ENCODE peak calls at places on chromosomes 4 and X, in seven cellular contexts. M, W, Q, S, G, F and U are unnamed samples.
A peak's percentile ranks its signal among the peaks of the same experiment; 100 is the strongest.

GRCh38 chrX:16002185-16002584 is 121.2 kb upstream of the GRPR start:
- DNase-seq in S (no peak), G (peak; percentile 48), Q (no peak), F (no peak), M (peak; percentile 7), W (no peak), U (no peak)

GRCh38 chrX:11261260-11261659 is 32.0 kb upstream of the AMELX start:
- DNase-seq in F (no peak), M (peak; percentile 45), Q (no peak), G (peak; percentile 82), W (no peak), S (no peak), U (no peak)

GRCh38 chrX:69318651-69319305 is 153.5 kb upstream of the PJA1 start:
- DNase-seq in F (peak; percentile 4), M (no peak), W (no peak), G (no peak), S (no peak), Q (no peak), U (no peak)

GRCh38 chr4:75025432-75025831 is 92.5 kb downstream of the PARM1 start:
- DNase-seq in W (no peak), M (no peak), G (no peak), Q (no peak), S (no peak), F (no peak), U (no peak)

GRCh38 chr4:28523791-28524190 is 1663.2 kb downstream of the STIM2 start:
- DNase-seq in W (no peak), S (no peak), Q (no peak), G (no peak), F (no peak), M (no peak), U (no peak)

GRCh38 chrX:65783746-65784145 is 116.3 kb downstream of the MSN start:
- DNase-seq in W (no peak), G (no peak), F (no peak), M (no peak), S (no peak), Q (no peak), U (no peak)

GRCh38 chr4:111213520-111213919 is 590.6 kb upstream of the PITX2 start:
- DNase-seq in F (no peak), M (no peak), Q (no peak), S (no peak), W (no peak), G (no peak), U (no peak)

GRCh38 chrX:153580700-153581386 is 18.1 kb downstream of the CCNQ start:
- DNase-seq in Q (no peak), S (no peak), G (no peak), M (no peak), W (no peak), F (no peak), U (no peak)

GRCh38 chr4:31662951-31663350 is 942.8 kb downstream of the PCDH7 start:
- DNase-seq in F (no peak), G (no peak), Q (no peak), S (no peak), W (no peak), M (no peak), U (no peak)

GRCh38 chr4:113504422-113504821 is 257.1 kb downstream of the CAMK2D start:
- DNase-seq in M (no peak), F (no peak), G (no peak), S (no peak), Q (no peak), W (no peak), U (no peak)

GRCh38 chr4:75653845-75654503 is 19.2 kb downstream of the G3BP2 start:
- DNase-seq in W (no peak), F (no peak), G (peak; percentile 30), Q (no peak), M (peak; percentile 60), S (no peak), U (no peak)

GRCh38 chr4:71607780-71608673 is 175.9 kb downstream of the GC start:
- DNase-seq in M (peak; percentile 41), G (peak; percentile 99), F (no peak), Q (no peak), W (no peak), S (no peak), U (no peak)

GRCh38 chr4:121199742-121200561 is 35.8 kb upstream of the TNIP3 start:
- DNase-seq in F (no peak), M (no peak), W (no peak), G (no peak), Q (no peak), S (no peak), U (no peak)

GRCh38 chr4:81470456-81471327 is 1.0 kb downstream of the RASGEF1B start:
- DNase-seq in F (peak; percentile 68), Q (peak; percentile 48), M (peak; percentile 58), G (peak; percentile 19), W (peak; percentile 86), S (peak; percentile 14), U (no peak)

GRCh38 chrX:9416562-9417319 is 48.1 kb upstream of the TBL1X start:
- DNase-seq in G (peak; percentile 54), M (peak; percentile 78), W (peak; percentile 75), Q (no peak), S (no peak), F (no peak), U (no peak)

GRCh38 chr4:85780664-85781063 is 305.7 kb downstream of the ARHGAP24 start:
- DNase-seq in M (peak; percentile 69), W (no peak), S (no peak), G (no peak), Q (no peak), F (no peak), U (no peak)

GRCh38 chr4:68410149-68410548 is 37.1 kb upstream of the TMPRSS11E start:
- DNase-seq in F (no peak), M (no peak), S (no peak), G (no peak), W (no peak), Q (no peak), U (no peak)

GRCh38 chr4:26174033-26174432 is 146.8 kb upstream of the RBPJ start:
- DNase-seq in Q (no peak), W (no peak), M (peak; percentile 34), S (peak; percentile 92), G (no peak), F (no peak), U (no peak)

GRCh38 chrX:72041901-72042859 is 89.5 kb downstream of the RTL5 start:
- DNase-seq in M (peak; percentile 14), W (no peak), Q (no peak), G (no peak), S (no peak), F (no peak), U (no peak)

GRCh38 chr4:37392540-37393255 is 148.2 kb downstream of the NWD2 start:
- DNase-seq in G (peak; percentile 57), S (peak; percentile 14), W (peak; percentile 71), Q (peak; percentile 45), F (peak; percentile 26), M (peak; percentile 44), U (no peak)

GRCh38 chr4:99815597-99816011 is 1.0 kb upstream of the DAPP1 start:
- DNase-seq in Q (no peak), F (peak; percentile 81), M (peak; percentile 10), S (peak; percentile 76), G (peak; percentile 98), W (no peak), U (peak; percentile 96)

DNA sequence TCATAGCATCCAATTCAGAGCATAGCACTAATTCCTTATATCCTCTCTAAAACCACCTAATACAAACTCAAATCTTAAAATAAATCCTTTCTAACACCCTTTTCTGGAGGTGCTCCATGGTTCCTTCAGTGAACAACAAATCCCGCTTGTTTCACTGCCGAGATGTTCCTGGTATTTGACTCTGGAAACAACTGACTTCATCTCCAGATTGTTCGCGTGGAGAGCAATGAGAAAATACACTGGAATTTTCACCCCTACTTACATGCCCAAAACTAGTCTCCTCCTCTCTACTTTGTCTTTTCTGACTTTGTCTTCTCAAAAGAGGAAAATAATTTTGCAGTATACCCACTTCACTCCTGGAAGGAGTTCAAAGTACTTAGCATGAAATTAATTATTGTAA is 129.0 kb downstream of the PLS3 start:
- DNase-seq in S (no peak), Q (no peak), G (no peak), M (peak; percentile 43), W (no peak), F (no peak), U (no peak)
- H3K4me3 ChIP-seq in S (no peak overlapping the region), Q (no peak overlapping the region), G (no peak overlapping the region), M (no peak overlapping the region), W (no peak overlapping the region), F (no peak overlapping the region), U (no peak overlapping the region)

GRCh38 chr4:6609415-6610079 is 30.9 kb upstream of the MRFAP1 start:
- DNase-seq in Q (no peak), W (no peak), S (no peak), F (no peak), M (no peak), G (no peak), U (no peak)
- H3K4me3 ChIP-seq in Q (no peak overlapping the region), W (no peak overlapping the region), S (no peak overlapping the region), F (no peak overlapping the region), M (no peak overlapping the region), G (no peak overlapping the region), U (no peak overlapping the region)

GRCh38 chr4:139175647-139176298 is 1.2 kb downstream of the ELF2 start:
- DNase-seq in W (no peak), Q (no peak), S (no peak), G (no peak), M (no peak), F (no peak), U (no peak)

GRCh38 chr4:139171878-139172691 is 4.9 kb downstream of the ELF2 start:
- DNase-seq in W (no peak), G (peak; percentile 54), S (no peak), F (no peak), M (peak; percentile 56), Q (no peak), U (no peak)

GRCh38 chr4:139177049-139177887 is at the start of gene ELF2:
- DNase-seq in Q (peak; percentile 94), F (peak; percentile 94), S (peak; percentile 90), W (peak; percentile 97), G (peak; percentile 80), M (peak; percentile 91), U (peak; percentile 92)

GRCh38 chr4:139176299-139177048 is 544 bp downstream of the ELF2 start:
- DNase-seq in M (peak; percentile 81), Q (peak; percentile 87), F (peak; percentile 87), S (peak; percentile 78), G (peak; percentile 68), W (peak; percentile 93), U (peak; percentile 84)

DNA sequence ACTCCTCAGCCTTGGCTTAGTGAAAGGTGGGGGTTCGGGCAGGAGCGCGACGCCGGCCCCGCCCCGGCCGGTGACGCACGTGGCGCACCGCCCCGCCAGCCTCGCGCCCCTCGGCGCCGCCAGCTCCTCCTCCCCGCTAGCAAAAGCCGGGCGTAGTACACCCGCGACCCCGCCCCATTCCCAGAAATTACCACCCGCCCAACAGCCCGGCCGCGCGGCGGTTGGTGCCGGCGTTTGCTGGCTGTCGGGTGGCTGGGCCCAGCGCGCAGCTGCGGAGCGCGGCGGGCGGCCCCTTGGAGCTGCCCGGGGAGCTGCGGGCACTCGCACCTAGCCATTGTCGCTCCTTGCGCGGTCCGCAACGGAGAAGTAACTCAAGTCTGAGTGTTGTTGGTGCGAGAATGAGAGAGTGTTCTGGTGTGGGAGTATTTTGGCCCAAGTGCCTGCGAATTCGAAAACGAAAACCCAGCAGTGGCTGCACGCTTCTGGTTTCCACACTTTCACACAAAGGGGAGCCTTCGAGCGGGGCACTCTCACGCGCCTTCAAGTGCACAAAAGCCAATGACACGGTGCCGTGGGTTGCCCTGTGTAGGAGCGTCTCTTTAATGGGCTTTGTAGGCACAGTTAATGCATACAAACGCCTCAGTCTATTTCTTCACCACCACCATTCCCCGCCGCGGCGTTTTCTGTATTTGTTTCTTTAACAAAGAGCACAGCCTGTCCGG is 1.0 kb upstream of the ELF2 start:
- DNase-seq in W (peak; percentile 98), G (peak; percentile 90), Q (peak; percentile 96), M (peak; percentile 97), F (peak; percentile 96), S (peak; percentile 97), U (peak; percentile 94)
- H3K4me3 ChIP-seq in W (peak overlapping the region; percentile 75), G (peak overlapping the region; percentile 95), Q (peak overlapping the region; percentile 99), M (peak overlapping the region; percentile 70), F (peak overlapping the region; percentile 75), S (peak overlapping the region; percentile 83), U (peak overlapping the region; percentile 82)

GRCh38 chr4:103199009-103199408 is 866 bp upstream of the CENPE start:
- DNase-seq in Q (no peak), S (no peak), M (no peak), W (no peak), G (no peak), F (no peak), U (no peak)
- H3K4me3 ChIP-seq in Q (peak overlapping the region; percentile 81), S (peak overlapping the region; percentile 52), M (no peak overlapping the region), W (peak overlapping the region; percentile 30), G (peak overlapping the region; percentile 99), F (peak overlapping the region; percentile 99), U (peak overlapping the region; percentile 90)